ENCODE peak calls at places on chromosome 18, in five cellular contexts. M, J, H, Y and U are unnamed samples. For H3K4me1, the result is how much of the 10 kb centered on the place peaks cover.

GRCh38 chr18:72868666-72869661 is 1.2 kb upstream of the NETO1 start:
- DNase-seq in M (no peak), J (no peak), H (no peak), Y (no peak), U (no peak)

GRCh38 chr18:51236225-51236624 is 38.7 kb upstream of the MEX3C start:
- DNase-seq in M (no peak), J (no peak), H (no peak), Y (no peak), U (peak)

GRCh38 chr18:48577478-48578190 is 38.8 kb downstream of the CTIF start:
- DNase-seq in M (no peak), J (no peak), H (no peak), Y (no peak), U (no peak)

GRCh38 chr18:41665210-41665609 is 289.8 kb upstream of the PIK3C3 start:
- DNase-seq in M (no peak), J (no peak), H (no peak), Y (no peak), U (no peak)

GRCh38 chr18:32040936-32041335 is 22.3 kb downstream of the RNF125 start:
- DNase-seq in M (no peak), J (no peak), H (peak), Y (no peak), U (no peak)

GRCh38 chr18:7000484-7001096 is 117.0 kb downstream of the LAMA1 start:
- DNase-seq in M (no peak), J (no peak), H (no peak), Y (no peak), U (peak)

GRCh38 chr18:63890950-63891304 is 3.4 kb downstream of the SERPINB2 start:
- DNase-seq in M (no peak), J (no peak), H (no peak), Y (no peak), U (no peak)

GRCh38 chr18:24488824-24489493 is 28.5 kb downstream of the HRH4 start:
- DNase-seq in M (no peak), J (no peak), H (no peak), Y (no peak), U (no peak)

GRCh38 chr18:40902436-40902835 is 1052.6 kb upstream of the PIK3C3 start:
- DNase-seq in M (no peak), J (no peak), H (no peak), Y (no peak), U (no peak)

GRCh38 chr18:75124967-75125358 is 84.0 kb downstream of the PTGR3 start:
- DNase-seq in M (no peak), J (no peak), H (no peak), Y (no peak), U (no peak)

GRCh38 chr18:63237911-63238710 is 81.5 kb downstream of the BCL2 start:
- DNase-seq in M (peak), J (peak), H (no peak), Y (no peak), U (peak)

GRCh38 chr18:6920099-6920955 is 190.8 kb downstream of the ARHGAP28 start:
- DNase-seq in M (peak), J (no peak), H (no peak), Y (no peak), U (peak)

GRCh38 chr18:62281684-62282083 is 43.4 kb upstream of the TNFRSF11A start:
- DNase-seq in M (no peak), J (no peak), H (no peak), Y (no peak), U (no peak)

GRCh38 chr18:76231402-76231801 is 263.6 kb downstream of the ZNF516 start:
- DNase-seq in M (no peak), J (no peak), H (no peak), Y (no peak), U (no peak)

GRCh38 chr18:47873625-47874024 is 56.8 kb downstream of the SMAD2 start:
- DNase-seq in M (no peak), J (no peak), H (no peak), Y (no peak), U (no peak)

GRCh38 chr18:75335511-75335910 is 92.0 kb downstream of the SMIM21 start:
- DNase-seq in M (no peak), J (no peak), H (no peak), Y (no peak), U (no peak)

GRCh38 chr18:78495550-78495949 is 484.1 kb upstream of the SALL3 start:
- DNase-seq in M (no peak), J (peak), H (no peak), Y (no peak), U (no peak)

GRCh38 chr18:48905541-48905940 is 45.2 kb downstream of the SMAD7 start:
- DNase-seq in M (no peak), J (no peak), H (no peak), Y (no peak), U (no peak)

GRCh38 chr18:27808678-27809077 is 368.3 kb downstream of the CDH2 start:
- DNase-seq in M (no peak), J (no peak), H (no peak), Y (no peak), U (no peak)

GRCh38 chr18:48418000-48418399 is 8.8 kb upstream of the ZBTB7C start:
- DNase-seq in M (no peak), J (no peak), H (no peak), Y (no peak), U (no peak)

GRCh38 chr18:3526421-3527354 is 76.7 kb downstream of the TGIF1 start:
- DNase-seq in M (no peak), J (no peak), H (no peak), Y (no peak), U (no peak)

GRCh38 chr18:77263471-77263774 is 13.8 kb downstream of the GALR1 start:
- DNase-seq in M (no peak), J (no peak), H (no peak), Y (no peak), U (no peak)

GRCh38 chr18:35501369-35501768 is 3.6 kb upstream of the INO80C start:
- DNase-seq in M (no peak), J (no peak), H (no peak), Y (no peak), U (no peak)

GRCh38 chr18:47490882-47491281 is 239.4 kb upstream of the SKOR2 start:
- DNase-seq in M (no peak), J (no peak), H (no peak), Y (no peak), U (no peak)

GRCh38 chr18:74331404-74331803 is 15.8 kb downstream of the C18orf63 start:
- DNase-seq in M (no peak), J (no peak), H (no peak), Y (no peak), U (peak)

GRCh38 chr18:79118797-79119196 is 49.6 kb downstream of the ATP9B start:
- DNase-seq in M (no peak), J (no peak), H (no peak), Y (no peak), U (no peak)

GRCh38 chr18:63292844-63293683 is 26.5 kb downstream of the BCL2 start:
- DNase-seq in M (no peak), J (no peak), H (peak), Y (no peak), U (no peak)

GRCh38 chr18:58101291-58101706 is 57.3 kb downstream of the NEDD4L start:
- DNase-seq in M (no peak), J (no peak), H (no peak), Y (no peak), U (no peak)

GRCh38 chr18:66951750-66952149 is 347.9 kb upstream of the CDH19 start:
- DNase-seq in M (no peak), J (no peak), H (no peak), Y (no peak), U (no peak)

GRCh38 chr18:52334896-52335295 is 5.1 kb upstream of the DCC start:
- DNase-seq in M (no peak), J (no peak), H (no peak), Y (no peak), U (no peak)

GRCh38 chr18:24530630-24531111 is 70.2 kb downstream of the HRH4 start:
- DNase-seq in M (no peak), J (no peak), H (no peak), Y (no peak), U (no peak)

DNA sequence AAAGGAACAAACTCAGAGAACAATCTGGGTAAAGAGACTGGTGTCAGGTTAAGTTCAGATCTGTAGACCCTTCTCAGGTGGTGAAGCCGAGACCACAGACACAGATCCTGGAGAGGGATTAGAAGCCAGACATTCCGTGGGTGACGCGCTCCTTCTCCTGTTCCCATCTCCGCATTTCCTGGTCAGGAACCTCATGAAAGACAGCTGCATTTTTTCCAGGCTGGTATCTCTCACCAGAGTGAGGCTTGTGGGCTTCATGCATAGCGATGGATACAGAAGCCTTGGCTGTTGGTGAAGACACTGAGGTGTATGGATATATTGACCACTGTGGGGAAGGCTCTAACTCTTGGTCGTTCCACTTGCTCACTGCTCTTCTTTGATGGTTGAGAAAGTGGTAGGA is 152.6 kb downstream of the FAM210A start:
- DNase-seq in M (no peak), J (no peak), H (no peak), Y (no peak), U (no peak)
- H3K4me3 ChIP-seq in M (no peak), J (no peak), H (no peak), Y (no peak), U (no peak)

DNA sequence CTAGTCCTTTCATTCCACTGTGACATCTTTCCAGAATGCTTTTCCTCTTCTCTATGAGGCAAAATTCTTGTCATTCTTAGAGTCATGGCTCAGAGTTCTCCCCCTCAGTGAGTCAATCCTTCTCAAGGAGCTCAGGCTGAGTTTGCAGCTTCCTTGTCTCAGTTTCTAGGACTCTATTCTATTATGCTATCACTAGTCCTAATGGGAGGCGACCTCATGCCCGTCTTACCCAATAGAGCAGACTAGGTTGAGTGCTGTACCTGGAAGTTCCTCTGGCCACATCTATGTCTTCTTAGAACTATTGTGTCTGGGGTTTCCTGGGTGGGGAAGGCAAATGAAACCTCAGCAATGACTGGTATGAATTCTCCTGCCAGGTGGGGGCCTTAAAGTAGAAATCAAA is 51.5 kb downstream of the HAUS1 start:
- DNase-seq in M (no peak), J (no peak), H (no peak), Y (no peak), U (peak)
- H3K4me1 ChIP-seq in M (under half), J (under half), H (half or more), Y (under half), U (half or more)

DNA sequence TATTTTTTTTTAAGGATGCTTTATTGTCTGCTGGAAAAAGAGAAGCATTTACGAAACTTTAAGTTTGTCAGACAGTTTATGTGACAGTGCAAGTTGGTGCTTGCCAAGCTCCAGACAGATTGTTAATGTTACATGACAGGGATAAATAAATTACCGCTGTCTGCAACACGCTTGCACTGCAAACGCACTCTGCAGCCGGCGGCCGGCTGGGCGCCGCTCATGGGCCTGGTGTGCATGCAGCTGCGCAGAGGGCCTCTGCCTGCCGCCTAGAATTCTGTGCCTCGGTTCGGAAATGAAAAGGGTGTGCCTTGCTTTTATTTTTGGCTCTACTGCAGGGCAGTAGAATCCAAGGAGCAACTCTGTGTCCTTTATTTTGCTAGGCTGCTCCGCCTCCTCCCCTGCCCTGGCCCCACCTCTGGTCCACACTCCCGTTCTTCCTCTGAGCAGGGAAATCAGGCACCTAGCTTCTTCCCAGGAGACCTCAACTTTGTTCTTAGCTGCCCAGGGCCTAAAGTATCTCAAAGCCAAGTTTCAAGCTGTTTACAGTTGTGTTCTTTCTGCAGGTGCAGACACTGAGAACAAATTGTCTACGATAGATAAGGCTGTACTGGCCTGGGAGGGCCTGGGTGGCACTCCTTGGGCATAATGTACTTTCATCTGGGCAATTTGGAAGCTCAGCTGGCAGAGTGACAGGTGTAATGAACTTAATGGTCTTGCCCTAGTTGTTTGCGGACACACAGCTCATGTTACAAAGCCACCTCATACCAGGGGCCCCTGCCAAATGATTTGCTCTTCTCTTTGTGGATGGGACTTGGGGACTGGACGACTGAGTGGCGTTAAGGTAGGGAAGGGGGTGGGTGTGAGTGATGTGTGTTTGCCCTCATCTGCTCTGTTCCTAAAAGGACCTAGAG is 4.1 kb downstream of the LDLRAD4 start:
- DNase-seq in M (peak), J (peak), H (no peak), Y (peak), U (no peak)
- H3K4me3 ChIP-seq in M (no peak), J (no peak), H (no peak), Y (peak), U (no peak)

GRCh38 chr18:9750606-9751304 is 42.7 kb downstream of the RAB31 start:
- DNase-seq in M (no peak), J (no peak), H (no peak), Y (no peak), U (peak)
- H3K4me1 ChIP-seq in M (under half), J (under half), H (under half), Y (under half), U (under half)

DNA sequence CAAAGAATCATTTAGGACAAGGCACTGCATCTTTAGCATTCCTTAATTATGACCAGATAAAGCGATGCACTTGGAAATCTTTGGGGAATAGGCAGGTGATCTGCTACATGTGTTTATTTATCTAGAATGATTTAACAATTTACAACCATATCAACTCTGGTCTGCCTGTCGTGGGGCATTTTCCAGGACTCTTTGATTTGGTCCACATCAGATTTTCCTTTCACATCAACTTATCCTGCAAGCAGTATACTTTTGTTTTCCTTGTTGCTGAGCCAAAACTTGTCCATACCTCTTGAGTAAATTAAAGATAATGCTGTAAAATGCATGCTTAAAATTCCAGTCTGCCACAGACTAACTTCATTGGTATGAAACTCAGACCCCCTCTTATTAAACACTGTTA is 312.4 kb upstream of the TCF4 start:
- DNase-seq in M (no peak), J (no peak), H (no peak), Y (no peak), U (no peak)
- H3K4me3 ChIP-seq in M (no peak), J (no peak), H (no peak), Y (no peak), U (no peak)

DNA sequence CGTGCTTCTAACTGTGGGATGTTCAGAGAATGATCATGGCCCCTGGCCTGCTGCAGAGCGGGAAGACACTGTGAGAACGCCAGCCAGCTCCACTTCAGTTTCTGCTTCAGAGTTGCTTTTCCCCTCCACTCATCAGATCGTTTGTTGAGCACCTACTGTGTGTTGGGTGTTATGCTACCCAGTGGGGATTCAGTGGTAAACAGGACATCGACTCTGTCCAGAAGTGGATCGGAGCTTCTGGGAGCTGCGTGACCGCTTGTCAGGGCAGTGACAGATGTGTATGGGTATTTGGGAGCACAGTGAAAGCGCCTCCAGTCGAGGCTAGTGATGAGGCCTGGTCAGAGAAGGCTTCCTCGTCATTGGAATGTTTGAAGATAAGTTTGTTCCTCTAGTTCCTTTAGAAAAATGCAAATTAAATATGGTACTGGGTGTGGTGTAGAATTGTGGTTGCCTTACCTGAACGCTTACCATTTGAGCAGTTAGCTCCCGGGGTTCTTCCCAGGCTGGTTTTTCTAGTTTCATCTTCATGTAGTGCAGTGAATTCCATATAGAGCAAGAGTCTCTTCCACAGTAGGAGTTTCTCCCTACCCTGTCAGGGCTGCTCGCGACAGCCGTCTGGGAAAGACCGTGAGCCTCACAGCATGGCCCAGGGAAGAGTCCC is 2.8 kb downstream of the RAB12 start:
- DNase-seq in M (no peak), J (no peak), H (no peak), Y (no peak), U (no peak)
- H3K4me1 ChIP-seq in M (under half), J (under half), H (under half), Y (half or more), U (under half)